ENCODE peak calls at places on chromosomes 3 and 15, in ten cellular contexts. L is posterior cingulate gyrus; X is fibroblast of lung; F is activated T-cell treated with anti-CD3 and anti-CD28 coated beads, Interleukin-2, amount 50 U/mL, for 24 hours; P is DMS79; Q is effector CD4-positive, alpha-beta T cell; Z is NCI-H460; M is stimulated activated CD8-positive, alpha-beta memory T cell treated with anti-CD3 and anti-CD28 coated beads, Interleukin-15, amount 100 ng/mL, for 1 hour; S is mucosa of gallbladder; H is activated naive CD4-positive, alpha-beta T cell treated with anti-CD3 and anti-CD28 coated beads, Interleukin-2, amount 50 U/mL, for 72 hours. G is an unnamed sample.

GRCh38 chr15:44781128-44781810 is 44.9 kb downstream of the TRIM69 start:
- DNase-seq in F (no peak), Q (no peak), H (no peak), S (no peak), L (no peak), X (no peak), Z (no peak), M (no peak), P (no peak), G (no peak)

GRCh38 chr3:12661926-12662592 is 1.9 kb downstream of the RAF1 start:
- DNase-seq in Q (no peak), P (no peak), M (no peak), L (no peak), H (no peak), Z (no peak), S (no peak), X (no peak), F (no peak), G (no peak)

GRCh38 chr15:100234158-100235029 is 107.4 kb downstream of the ADAMTS17 start:
- DNase-seq in Q (no peak), M (no peak), Z (no peak), L (no peak), S (no peak), F (no peak), X (no peak), H (no peak), P (no peak), G (no peak)

GRCh38 chr3:51678685-51679084 is 7.6 kb downstream of the TEX264 start:
- DNase-seq in X (no peak), Q (no peak), F (no peak), Z (no peak), M (no peak), L (no peak), P (no peak), H (no peak), S (no peak), G (no peak)

GRCh38 chr3:159082514-159082913 is 280.7 kb downstream of the MFSD1 start:
- DNase-seq in F (no peak), L (no peak), H (no peak), X (no peak), P (no peak), S (no peak), M (no peak), Z (no peak), Q (no peak), G (no peak)

GRCh38 chr15:27514526-27514925 is 543.5 kb downstream of the GABRG3 start:
- DNase-seq in M (no peak), S (no peak), L (no peak), P (no peak), F (no peak), Z (no peak), Q (no peak), H (no peak), X (no peak), G (no peak)

GRCh38 chr3:4138784-4139431 is 164.3 kb upstream of the SETMAR start:
- DNase-seq in F (no peak), P (no peak), M (no peak), Q (no peak), Z (no peak), H (no peak), S (no peak), L (no peak), X (no peak), G (no peak)

GRCh38 chr3:40557558-40558161 is 32.9 kb downstream of the ZNF621 start:
- DNase-seq in H (no peak), M (no peak), P (no peak), Q (no peak), L (no peak), F (no peak), X (no peak), Z (no peak), S (no peak), G (no peak)

GRCh38 chr15:40858706-40859105 is 14.9 kb downstream of the SPINT1 start:
- DNase-seq in L (no peak), S (no peak), H (no peak), P (no peak), F (no peak), Z (no peak), Q (no peak), M (no peak), X (no peak), G (no peak)

GRCh38 chr15:67018451-67018850 is 47.0 kb upstream of the SMAD3 start:
- DNase-seq in M (no peak), X (no peak), Z (no peak), P (no peak), Q (no peak), S (no peak), L (no peak), F (no peak), H (no peak), G (no peak)

GRCh38 chr3:20141841-20142240 is 44.2 kb downstream of the SGO1 start:
- DNase-seq in M (no peak), F (no peak), X (peak), H (no peak), P (no peak), L (peak), Z (no peak), Q (no peak), S (peak), G (no peak)

GRCh38 chr15:31330111-31330785 is 3.6 kb downstream of the KLF13 start:
- DNase-seq in Q (no peak), H (no peak), L (no peak), M (no peak), P (no peak), X (no peak), S (no peak), F (no peak), Z (no peak), G (no peak)

GRCh38 chr3:145952541-145952940 is 208.4 kb downstream of the PLOD2 start:
- DNase-seq in L (no peak), S (no peak), M (no peak), Q (no peak), Z (no peak), H (no peak), P (no peak), F (no peak), X (peak), G (no peak)

GRCh38 chr3:10835406-10835805 is 19.4 kb downstream of the SLC6A11 start:
- DNase-seq in S (no peak), Z (no peak), Q (no peak), H (no peak), X (no peak), M (no peak), P (no peak), F (no peak), L (no peak), G (no peak)

GRCh38 chr3:133468251-133468721 is 68.4 kb downstream of the BFSP2 start:
- DNase-seq in S (no peak), P (no peak), F (no peak), L (no peak), H (no peak), Q (no peak), X (no peak), Z (no peak), M (no peak), G (no peak)

GRCh38 chr15:68312701-68313204 is 35.2 kb downstream of the FEM1B start:
- DNase-seq in Z (no peak), X (no peak), M (no peak), P (no peak), L (peak), Q (no peak), H (peak), F (peak), S (no peak), G (no peak)

GRCh38 chr3:38561746-38562466 is 65.8 kb downstream of the EXOG start:
- DNase-seq in Z (no peak), H (peak), L (no peak), Q (no peak), S (no peak), X (no peak), M (no peak), F (peak), P (no peak), G (no peak)

GRCh38 chr3:196499807-196500524 is 3.6 kb downstream of the RNF168 start:
- DNase-seq in S (no peak), Q (no peak), F (no peak), H (no peak), L (no peak), Z (no peak), X (no peak), P (no peak), M (no peak), G (no peak)

GRCh38 chr3:39121626-39122025 is 14.1 kb downstream of the TTC21A start:
- DNase-seq in X (no peak), S (no peak), P (no peak), L (no peak), F (no peak), M (no peak), Z (no peak), H (no peak), Q (no peak), G (no peak)

GRCh38 chr15:50262533-50262932 is 3.0 kb downstream of the HDC start:
- DNase-seq in F (peak), Q (no peak), X (no peak), L (no peak), H (peak), M (no peak), S (no peak), Z (no peak), P (no peak), G (no peak)

GRCh38 chr15:77057072-77057471 is 13.8 kb downstream of the TSPAN3 start:
- DNase-seq in Z (no peak), L (no peak), X (no peak), S (no peak), M (no peak), P (no peak), F (no peak), H (no peak), Q (no peak), G (no peak)

GRCh38 chr3:141436180-141436579 is 50.6 kb upstream of the RASA2 start:
- DNase-seq in M (no peak), F (no peak), L (no peak), Z (no peak), P (no peak), S (peak), Q (no peak), X (no peak), H (no peak), G (no peak)

GRCh38 chr3:126493731-126494130 is 18.0 kb upstream of the ZXDC start:
- DNase-seq in M (no peak), L (no peak), P (no peak), H (no peak), X (no peak), Z (no peak), S (no peak), F (no peak), Q (no peak), G (no peak)

G was measured in dermis microvascular lymphatic vessel endothelial cell.